ENCODE peak calls at places on chromosomes 2 and 18, in six cellular contexts. P, I, F, S, H and C are unnamed samples.

GRCh38 chr2:236393581-236393980 is 129.4 kb upstream of the ASB18 start:
- DNase-seq in P (no peak), I (no peak), F (no peak), S (no peak), H (no peak), C (no peak)

GRCh38 chr18:76494181-76494540 is 881 bp downstream of the ZNF516 start:
- DNase-seq in P (peak; percentile 23), I (no peak), F (no peak), S (no peak), H (peak; percentile 68), C (peak; percentile 60)

GRCh38 chr2:9191044-9191481 is 15.5 kb upstream of the ASAP2 start:
- DNase-seq in P (no peak), I (no peak), F (no peak), S (peak; percentile 17), H (peak; percentile 53), C (no peak)

GRCh38 chr2:204608261-204608660 is 63.0 kb downstream of the PARD3B start:
- DNase-seq in P (no peak), I (no peak), F (no peak), S (no peak), H (no peak), C (no peak)

GRCh38 chr2:11186145-11186544 is 30.9 kb downstream of the SLC66A3 start:
- DNase-seq in P (no peak), I (no peak), F (no peak), S (no peak), H (no peak), C (no peak)

GRCh38 chr2:85669549-85669948 is 1.6 kb upstream of the SFTPB start:
- DNase-seq in P (no peak), I (no peak), F (no peak), S (no peak), H (no peak), C (no peak)

GRCh38 chr18:58891753-58892152 is 27.1 kb downstream of the ZNF532 start:
- DNase-seq in P (no peak), I (no peak), F (no peak), S (no peak), H (no peak), C (no peak)

GRCh38 chr2:23351388-23352141 is 33.4 kb upstream of the KLHL29 start:
- DNase-seq in P (peak; percentile 48), I (peak; percentile 72), F (peak; percentile 21), S (peak; percentile 67), H (peak; percentile 86), C (peak; percentile 92)

GRCh38 chr2:72940786-72941185 is 23.5 kb downstream of the EMX1 start:
- DNase-seq in P (no peak), I (no peak), F (no peak), S (no peak), H (no peak), C (peak; percentile 37)

GRCh38 chr2:135023886-135024285 is 23.4 kb downstream of the MAP3K19 start:
- DNase-seq in P (no peak), I (no peak), F (no peak), S (no peak), H (no peak), C (no peak)

GRCh38 chr2:172215936-172216335 is 113.2 kb upstream of the DLX2 start:
- DNase-seq in P (no peak), I (no peak), F (no peak), S (no peak), H (no peak), C (no peak)

GRCh38 chr2:232021881-232022280 is 60.4 kb downstream of the DIS3L2 start:
- DNase-seq in P (no peak), I (no peak), F (no peak), S (no peak), H (no peak), C (no peak)

GRCh38 chr2:25115249-25115883 is 53.0 kb downstream of the POMC start:
- DNase-seq in P (no peak), I (no peak), F (no peak), S (no peak), H (no peak), C (no peak)

GRCh38 chr2:167471332-167471731 is 583.1 kb downstream of the XIRP2 start:
- DNase-seq in P (no peak), I (no peak), F (no peak), S (no peak), H (no peak), C (no peak)

GRCh38 chr2:158738363-158738762 is 56.8 kb upstream of the DAPL1 start:
- DNase-seq in P (no peak), I (peak; percentile 33), F (no peak), S (no peak), H (no peak), C (no peak)

GRCh38 chr18:77811510-77811909 is 561.9 kb downstream of the GALR1 start:
- DNase-seq in P (peak; percentile 4), I (no peak), F (no peak), S (no peak), H (no peak), C (no peak)

GRCh38 chr2:157785866-157786662 is 90.1 kb downstream of the ACVR1 start:
- DNase-seq in P (peak; percentile 80), I (peak; percentile 64), F (no peak), S (no peak), H (no peak), C (no peak)

GRCh38 chr2:226800941-226801784 is 1.5 kb upstream of the IRS1 start:
- DNase-seq in P (peak; percentile 68), I (no peak), F (no peak), S (peak; percentile 93), H (peak; percentile 90), C (peak; percentile 95)

GRCh38 chr2:199975297-199975895 is 20.0 kb downstream of the MAIP1 start:
- DNase-seq in P (peak; percentile 29), I (no peak), F (no peak), S (no peak), H (no peak), C (peak; percentile 10)

GRCh38 chr2:223734346-223734745 is 103.0 kb downstream of the AP1S3 start:
- DNase-seq in P (no peak), I (no peak), F (no peak), S (no peak), H (no peak), C (no peak)

GRCh38 chr18:42798606-42799005 is 316.9 kb downstream of the RIT2 start:
- DNase-seq in P (no peak), I (no peak), F (no peak), S (no peak), H (no peak), C (no peak)

GRCh38 chr2:39778233-39778632 is 825 bp downstream of the THUMPD2 start:
- DNase-seq in P (no peak), I (no peak), F (no peak), S (no peak), H (no peak), C (no peak)

GRCh38 chr2:145914716-145915115 is 1394.8 kb upstream of the ZEB2 start:
- DNase-seq in P (no peak), I (no peak), F (no peak), S (no peak), H (no peak), C (no peak)

GRCh38 chr18:596288-596881 is 403 bp upstream of the CLUL1 start:
- DNase-seq in P (peak; percentile 51), I (peak; percentile 85), F (no peak), S (no peak), H (peak; percentile 66), C (no peak)

GRCh38 chr2:85244798-85245197 is 83.0 kb downstream of the TGOLN2 start:
- DNase-seq in P (no peak), I (no peak), F (no peak), S (no peak), H (no peak), C (no peak)

GRCh38 chr2:118417417-118418125 is 329.3 kb downstream of the INSIG2 start:
- DNase-seq in P (peak; percentile 54), I (no peak), F (no peak), S (no peak), H (no peak), C (no peak)

GRCh38 chr2:240983996-240984498 is 14.4 kb upstream of the SNED1 start:
- DNase-seq in P (no peak), I (no peak), F (no peak), S (no peak), H (peak; percentile 15), C (peak; percentile 45)